ENCODE peak calls at places on chromosomes 4 and X, in four cellular contexts. M is upper lobe of right lung, T is astrocyte of the spinal cord, C is ovary. J is an unnamed sample.

GRCh38 chrX:148664171-148664570 is 163.8 kb downstream of the AFF2 start:
- DNase-seq in M (no peak), T (no peak), C (no peak), J (no peak)

GRCh38 chr4:20354120-20354519 is 102.4 kb downstream of the SLIT2 start:
- DNase-seq in T (peak), M (no peak), C (no peak), J (no peak)

GRCh38 chr4:6582889-6583504 is 8.0 kb downstream of the MAN2B2 start:
- DNase-seq in C (no peak), M (no peak), T (peak), J (peak)

GRCh38 chrX:134990475-134991473 is at the start of gene SMIM10:
- DNase-seq in T (peak), C (peak), M (peak), J (peak)

GRCh38 chr4:128757712-128758111 is 51.8 kb upstream of the JADE1 start:
- DNase-seq in C (no peak), M (no peak), T (no peak), J (no peak)

GRCh38 chr4:166121897-166122296 is 248.9 kb downstream of the TLL1 start:
- DNase-seq in C (no peak), M (no peak), T (no peak), J (no peak)

GRCh38 chr4:173171098-173171497 is 2.5 kb downstream of the GALNT7 start:
- DNase-seq in M (no peak), C (no peak), T (peak), J (peak)

GRCh38 chr4:78057600-78058560 is 757 bp downstream of the FRAS1 start:
- DNase-seq in T (peak), M (peak), C (peak), J (peak)

GRCh38 chr4:168831585-168831918 is 178.5 kb downstream of the CBR4 start:
- DNase-seq in T (no peak), M (no peak), C (no peak), J (no peak)

GRCh38 chr4:90293320-90293719 is 166.1 kb downstream of the CCSER1 start:
- DNase-seq in M (no peak), C (no peak), T (peak), J (peak)

GRCh38 chr4:128519163-128519810 is 231.7 kb upstream of the PGRMC2 start:
- DNase-seq in T (peak), M (no peak), C (peak), J (peak)

GRCh38 chrX:107448625-107449468 is 605 bp upstream of the FRMPD3 start:
- DNase-seq in T (no peak), C (peak), M (no peak), J (no peak)

GRCh38 chr4:113616443-113616842 is 145.1 kb downstream of the CAMK2D start:
- DNase-seq in T (no peak), M (no peak), C (no peak), J (no peak)

GRCh38 chr4:53963336-53963735 is 101.1 kb downstream of the CHIC2 start:
- DNase-seq in C (no peak), T (no peak), M (no peak), J (no peak)

GRCh38 chrX:120781416-120781815 is 94.2 kb downstream of the CT47B1 start:
- DNase-seq in T (peak), M (no peak), C (no peak), J (peak)

GRCh38 chr4:20554134-20554533 is 146.1 kb upstream of the PACRGL start:
- DNase-seq in C (no peak), M (no peak), T (no peak), J (no peak)

GRCh38 chr4:93178279-93178678 is 650.3 kb upstream of the ATOH1 start:
- DNase-seq in T (no peak), C (no peak), M (no peak), J (no peak)

GRCh38 chr4:112604590-112604989 is 32.1 kb downstream of the ZGRF1 start:
- DNase-seq in T (peak), M (no peak), C (no peak), J (peak)

GRCh38 chrX:69305333-69306062 is 140.2 kb upstream of the PJA1 start:
- DNase-seq in M (no peak), T (no peak), C (no peak), J (no peak)

GRCh38 chrX:130426531-130426930 is 24.7 kb downstream of the RBMX2 start:
- DNase-seq in M (no peak), T (no peak), C (no peak), J (no peak)

GRCh38 chr4:54539500-54540029 is 118.2 kb upstream of the KIT start:
- DNase-seq in T (peak), C (peak), M (peak), J (peak)

GRCh38 chrX:50712777-50713176 is 101.2 kb downstream of the SHROOM4 start:
- DNase-seq in C (no peak), M (no peak), T (no peak), J (no peak)

GRCh38 chrX:262391-262909 is 18.7 kb upstream of the PLCXD1 start:
- DNase-seq in C (peak), T (no peak), M (peak), J (no peak)

GRCh38 chr4:125254111-125254510 is 60.6 kb upstream of the FAT4 start:
- DNase-seq in T (peak), M (no peak), C (no peak), J (peak)

GRCh38 chrX:32443841-32444240 is 767.5 kb downstream of the DMD start:
- DNase-seq in T (no peak), C (no peak), M (no peak), J (no peak)

GRCh38 chr4:183721207-183722081 is 62.4 kb downstream of the TRAPPC11 start:
- DNase-seq in M (peak), C (peak), T (peak), J (peak)

GRCh38 chr4:137532869-137533236 is 559 bp upstream of the PCDH18 start:
- DNase-seq in T (peak), C (no peak), M (no peak), J (peak)

GRCh38 chr4:137534516-137534915 is 2.2 kb upstream of the PCDH18 start:
- DNase-seq in C (no peak), M (no peak), T (no peak), J (peak)

GRCh38 chr4:137535718-137536117 is 3.4 kb upstream of the PCDH18 start:
- DNase-seq in T (no peak), C (no peak), M (no peak), J (no peak)

GRCh38 chr4:137531951-137532868 is at the start of gene PCDH18:
- DNase-seq in C (peak), T (peak), M (peak), J (peak)

GRCh38 chr4:137533855-137534254 is 1.6 kb upstream of the PCDH18 start:
- DNase-seq in T (no peak), M (no peak), C (no peak), J (no peak)
- H3K4me3 ChIP-seq in T (no peak), M (peak), C (peak), J (no peak)

GRCh38 chr4:38482696-38483095 is 181.3 kb upstream of the KLF3 start:
- DNase-seq in T (no peak), M (no peak), C (no peak), J (no peak)
- H3K4me3 ChIP-seq in T (no peak), M (no peak), C (no peak), J (no peak)

GRCh38 chr4:98565646-98566403 is 92.6 kb downstream of the TSPAN5 start:
- DNase-seq in T (no peak), M (no peak), C (no peak), J (peak)
- H3K4me3 ChIP-seq in T (no peak), M (no peak), C (no peak), J (no peak)

GRCh38 chrX:21375795-21376069 is 1.5 kb downstream of the CNKSR2 start:
- DNase-seq in C (no peak), M (no peak), T (no peak), J (no peak)
- H3K4me3 ChIP-seq in C (no peak), M (peak), T (no peak), J (no peak)

DNA sequence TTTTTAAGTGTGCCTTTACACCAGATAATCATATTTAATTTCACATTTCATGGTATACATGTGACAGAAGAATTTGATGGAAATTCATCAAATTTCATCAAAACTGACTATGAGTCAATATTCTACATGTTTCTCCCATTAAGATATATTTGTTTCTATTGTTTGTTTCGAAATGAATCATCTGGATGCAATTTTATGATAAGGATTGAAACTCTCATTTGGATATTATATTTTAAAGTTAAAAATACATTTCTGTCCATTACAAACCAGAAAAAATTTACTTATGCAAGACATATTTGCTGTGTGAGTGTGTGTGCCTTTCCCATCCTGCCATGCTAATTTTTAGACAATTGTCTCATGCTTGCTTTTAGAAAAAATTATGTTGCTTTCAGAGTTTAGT is 52.2 kb downstream of the SULT1B1 start:
- DNase-seq in M (no peak), T (no peak), C (no peak), J (peak)
- H3K4me3 ChIP-seq in M (no peak), T (no peak), C (no peak), J (no peak)

GRCh38 chr4:27149541-27150212 is 289.0 kb downstream of the STIM2 start:
- DNase-seq in C (no peak), T (peak), M (no peak), J (no peak)

GRCh38 chr4:27145556-27145955 is 284.9 kb downstream of the STIM2 start:
- DNase-seq in T (no peak), C (no peak), M (no peak), J (no peak)

DNA sequence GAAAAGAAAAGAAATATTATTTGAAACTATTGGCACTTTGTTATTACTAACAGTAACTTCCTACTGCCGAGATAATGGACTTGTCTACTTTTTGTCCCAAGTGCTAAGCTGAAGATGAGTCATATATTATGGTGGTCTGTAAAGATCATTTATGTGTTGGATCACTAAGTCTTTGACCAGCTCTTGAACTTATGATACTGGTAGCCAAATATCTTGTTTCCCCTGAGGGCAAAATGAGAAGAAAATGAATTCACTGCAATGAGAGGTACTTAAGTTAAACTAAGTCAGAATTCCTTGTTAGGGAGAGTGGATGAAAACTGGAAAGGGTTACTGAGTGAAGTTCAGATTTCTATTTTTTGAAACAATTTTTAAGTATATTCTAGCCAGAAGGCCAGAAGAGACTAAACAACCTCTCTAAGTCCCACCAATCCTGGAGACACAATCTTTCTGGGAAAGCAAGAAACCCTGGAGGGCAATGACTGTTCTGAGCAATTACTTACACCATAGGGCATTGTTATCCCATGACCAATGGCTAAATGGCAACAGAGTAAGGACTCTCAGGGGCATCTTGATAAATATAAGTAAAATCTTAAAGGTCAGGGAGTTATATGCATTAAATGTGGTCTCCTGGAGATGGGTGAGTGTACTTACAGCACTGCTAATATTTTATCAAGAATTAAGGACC is 287.7 kb downstream of the STIM2 start:
- DNase-seq in M (no peak), T (peak), C (no peak), J (no peak)
- H3K4me3 ChIP-seq in M (no peak), T (no peak), C (no peak), J (no peak)

DNA sequence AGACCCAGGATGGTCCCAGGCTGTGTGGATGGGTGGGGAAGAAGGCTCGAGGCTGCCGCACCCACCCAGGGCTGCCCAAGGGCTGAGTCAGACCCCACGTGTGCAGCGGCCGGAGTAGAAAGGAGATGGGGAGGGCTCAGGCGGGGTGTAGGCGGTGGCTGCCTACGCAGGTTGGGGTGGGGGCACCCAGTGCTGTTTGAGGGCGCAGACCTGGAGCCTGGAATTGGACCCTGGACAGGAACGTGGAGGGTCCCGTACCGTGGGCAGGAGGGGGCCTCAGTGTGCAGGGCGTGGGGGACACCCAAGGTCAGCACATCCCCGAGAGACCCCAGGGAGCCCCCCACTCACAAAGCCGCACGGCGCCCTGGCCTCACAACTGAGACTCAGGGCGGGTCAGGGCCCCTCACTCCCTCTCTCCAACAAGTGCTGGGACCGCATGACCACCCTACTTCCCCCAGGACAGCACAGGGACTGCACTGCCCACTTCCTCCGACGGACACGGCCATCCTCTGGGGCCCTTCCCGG is 79.9 kb downstream of the FAM53A start:
- DNase-seq in C (no peak), M (peak), T (no peak), J (no peak)
- H3K4me3 ChIP-seq in C (no peak), M (no peak), T (no peak), J (no peak)

DNA sequence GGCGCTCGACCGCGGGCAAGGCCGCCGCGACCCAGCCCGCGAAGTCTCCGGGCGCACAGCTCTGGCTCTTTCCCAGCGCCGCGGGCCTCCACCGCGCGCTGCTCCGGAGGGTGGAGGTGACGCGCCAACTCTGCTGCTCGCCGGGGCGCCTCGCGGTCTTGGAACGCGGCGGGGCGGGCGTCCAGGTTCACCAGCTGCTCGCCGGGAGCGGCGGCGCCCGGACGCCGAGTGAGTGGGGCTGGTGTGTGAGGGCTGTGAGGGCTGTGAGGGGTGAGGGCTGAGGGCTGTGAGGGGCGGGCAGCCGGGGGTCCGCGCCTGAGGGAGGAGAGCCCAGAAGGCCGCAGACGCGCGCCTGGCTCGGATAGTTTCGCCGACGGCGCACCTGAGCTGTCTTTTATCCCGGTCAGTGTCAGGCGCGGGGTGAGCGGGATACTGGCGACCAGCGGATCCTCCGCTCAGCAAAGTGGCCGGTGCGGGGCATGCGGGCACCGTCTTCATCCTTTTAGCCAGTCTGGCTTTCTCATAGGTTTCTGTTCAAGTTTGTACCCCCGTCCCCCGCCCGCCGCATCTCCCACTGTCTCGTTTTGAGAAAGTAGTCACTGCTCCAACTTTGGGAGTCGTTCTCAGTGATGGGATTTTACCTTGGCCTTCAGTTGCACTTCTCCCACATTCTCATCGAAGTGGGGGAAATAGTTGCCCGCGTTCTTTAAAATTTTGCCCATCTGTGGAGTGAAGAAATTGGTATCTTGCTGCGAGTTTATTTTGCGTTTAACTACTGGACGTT is 580 bp downstream of the HERC5 start:
- DNase-seq in C (peak), T (peak), M (peak), J (peak)
- H3K4me3 ChIP-seq in C (peak), T (peak), M (peak), J (peak)

DNA sequence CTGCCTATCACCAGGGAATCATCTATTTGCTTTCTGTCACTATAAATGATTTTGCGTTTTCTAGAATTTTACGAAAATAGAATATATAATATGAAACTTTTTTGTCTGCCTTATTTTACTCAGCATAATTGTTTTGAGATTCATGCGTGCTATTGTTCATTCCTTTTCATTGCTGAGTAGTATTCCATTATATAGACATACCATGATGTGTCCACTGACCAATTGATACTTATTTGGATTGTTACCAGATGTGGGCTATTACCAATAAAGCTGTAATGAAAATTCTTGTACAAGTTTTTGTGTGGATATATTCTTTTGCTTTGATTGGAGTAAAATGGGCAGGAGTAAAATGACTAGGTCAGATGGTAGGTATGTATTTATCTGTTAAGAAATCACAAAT is 390.7 kb upstream of the EMCN start:
- DNase-seq in C (no peak), M (no peak), T (no peak), J (no peak)
- H3K4me3 ChIP-seq in C (no peak), M (no peak), T (no peak), J (no peak)